ENCODE peak calls at places on chromosomes 16 and 17, in ten cellular contexts. H is RWPE1, N is cardiac muscle cell, T is B cell, M is keratinocyte, R is GM10248, X is hepatocyte, Z is A549, C is foreskin fibroblast, U is uterus. G is an unnamed sample.

GRCh38 chr17:9274119-9274445 is 252.8 kb downstream of the NTN1 start:
- DNase-seq in U (no peak), N (no peak), M (no peak), H (no peak), T (no peak), R (no peak), X (no peak), Z (no peak), C (no peak), G (no peak)

GRCh38 chr16:12901204-12901596 is 198 bp upstream of the SHISA9 start:
- DNase-seq in R (no peak), U (no peak), C (peak), H (no peak), N (peak), X (peak), M (no peak), T (no peak), Z (no peak), G (no peak)

GRCh38 chr16:24957887-24958286 is 57.3 kb downstream of the ARHGAP17 start:
- DNase-seq in R (no peak), T (no peak), U (no peak), N (no peak), X (no peak), Z (no peak), C (no peak), H (no peak), M (no peak), G (no peak)

GRCh38 chr16:12750554-12750918 is 53.2 kb downstream of the CPPED1 start:
- DNase-seq in C (no peak), M (no peak), U (no peak), R (no peak), H (no peak), N (no peak), Z (no peak), T (no peak), X (no peak), G (no peak)

GRCh38 chr16:29021471-29021870 is 36.6 kb downstream of the LAT start:
- DNase-seq in U (no peak), T (no peak), N (no peak), H (no peak), M (no peak), X (no peak), C (no peak), Z (no peak), R (no peak), G (no peak)

GRCh38 chr16:68040506-68041288 is 17.6 kb downstream of the DUS2 start:
- DNase-seq in H (peak), R (peak), U (peak), T (peak), C (peak), M (peak), N (peak), X (peak), Z (peak), G (peak)

GRCh38 chr17:56679767-56680422 is 86.4 kb downstream of the NOG start:
- DNase-seq in N (no peak), Z (no peak), M (peak), U (no peak), X (no peak), T (no peak), R (no peak), H (peak), C (no peak), G (no peak)

GRCh38 chr17:48641541-48642058 is 15.4 kb upstream of the HOXB9 start:
- DNase-seq in H (no peak), N (no peak), M (no peak), Z (no peak), C (no peak), X (no peak), R (no peak), U (no peak), T (no peak), G (no peak)

GRCh38 chr16:87346517-87347060 is 29.4 kb upstream of the C16orf95 start:
- DNase-seq in X (no peak), C (no peak), H (no peak), M (no peak), N (no peak), R (no peak), U (no peak), T (no peak), Z (no peak), G (no peak)

GRCh38 chr16:87345721-87346424 is 28.7 kb upstream of the C16orf95 start:
- DNase-seq in C (no peak), M (no peak), X (no peak), Z (no peak), R (no peak), N (no peak), H (no peak), U (no peak), T (no peak), G (no peak)

GRCh38 chr16:87343753-87344050 is 26.5 kb upstream of the C16orf95 start:
- DNase-seq in X (no peak), N (no peak), U (no peak), R (no peak), C (no peak), M (no peak), H (no peak), T (no peak), Z (no peak), G (no peak)

GRCh38 chr16:87344165-87344930 is 27.2 kb upstream of the C16orf95 start:
- DNase-seq in H (no peak), R (no peak), T (no peak), M (no peak), C (no peak), X (no peak), N (no peak), U (no peak), Z (no peak), G (no peak)

DNA sequence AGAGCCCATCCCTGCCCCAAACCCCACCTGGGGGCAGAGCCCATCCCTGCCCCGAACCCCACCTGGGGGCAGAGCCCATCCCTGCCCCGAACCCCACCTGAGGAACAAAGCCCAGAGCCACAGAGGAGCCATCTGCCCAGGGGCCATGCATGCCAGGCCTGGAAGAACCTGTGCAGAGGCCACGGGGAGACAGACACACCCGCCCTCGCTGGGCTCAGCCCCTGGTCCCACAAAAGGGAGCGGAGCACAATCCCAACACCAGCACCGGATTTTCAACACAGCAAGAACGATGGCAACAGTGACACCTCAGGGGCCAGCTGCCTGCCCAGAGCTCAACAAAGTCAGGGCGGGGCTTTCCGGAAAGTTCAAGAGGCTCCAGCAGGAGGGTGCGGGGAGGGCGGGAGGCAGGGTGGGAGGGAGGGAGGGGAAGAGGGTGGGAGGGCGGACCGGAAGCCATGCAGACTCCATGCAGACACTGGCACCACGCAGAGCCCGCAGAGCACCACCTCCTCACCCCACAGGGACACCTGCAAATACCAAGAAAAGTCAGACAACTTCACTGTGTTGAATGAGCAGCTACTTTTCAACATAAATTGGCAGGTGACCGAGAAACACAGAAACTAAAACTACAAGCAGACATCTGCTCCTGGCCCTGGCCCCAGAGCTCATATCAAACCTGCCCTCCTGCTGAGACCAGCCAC is 27.9 kb upstream of the C16orf95 start:
- DNase-seq in Z (no peak), H (no peak), C (no peak), X (no peak), R (no peak), N (peak), U (no peak), M (no peak), T (peak), G (no peak)
- TF ChIP-seq CTCF in Z (no peak), H (no peak), C (no peak), X (no peak), R (no peak), N (no peak), U (no peak), M (no peak), T (no peak), G (no peak)

GRCh38 chr16:20349615-20350014 is 2.9 kb downstream of the UMOD start:
- DNase-seq in M (no peak), N (no peak), Z (no peak), R (no peak), C (no peak), T (no peak), X (no peak), U (no peak), H (no peak), G (no peak)

GRCh38 chr16:20348365-20349185 is 3.9 kb downstream of the UMOD start:
- DNase-seq in U (no peak), C (no peak), T (no peak), N (no peak), Z (no peak), H (no peak), M (no peak), R (no peak), X (no peak), G (no peak)

GRCh38 chr16:20355114-20355782 is 2.7 kb upstream of the UMOD start:
- DNase-seq in T (no peak), H (no peak), U (no peak), R (no peak), X (no peak), C (no peak), Z (no peak), N (no peak), M (no peak), G (no peak)

GRCh38 chr16:20353379-20353778 is 864 bp upstream of the UMOD start:
- DNase-seq in T (no peak), R (no peak), U (no peak), N (no peak), H (no peak), X (no peak), M (no peak), Z (no peak), C (no peak), G (no peak)

GRCh38 chr16:20352615-20353014 is at the start of gene UMOD:
- DNase-seq in R (no peak), X (no peak), U (no peak), Z (no peak), C (no peak), T (no peak), H (no peak), M (no peak), N (no peak), G (no peak)
- TF ChIP-seq CTCF in R (no peak), X (no peak), U (no peak), Z (no peak), C (no peak), T (no peak), H (no peak), M (no peak), N (no peak), G (no peak)

GRCh38 chr16:9268446-9268845 is 177.0 kb downstream of the HAPSTR1 start:
- DNase-seq in U (no peak), X (no peak), N (no peak), C (no peak), T (no peak), H (no peak), M (no peak), Z (no peak), R (no peak), G (no peak)
- TF ChIP-seq CTCF in U (no peak), X (no peak), N (no peak), C (no peak), T (no peak), H (no peak), M (no peak), Z (no peak), R (no peak), G (no peak)

DNA sequence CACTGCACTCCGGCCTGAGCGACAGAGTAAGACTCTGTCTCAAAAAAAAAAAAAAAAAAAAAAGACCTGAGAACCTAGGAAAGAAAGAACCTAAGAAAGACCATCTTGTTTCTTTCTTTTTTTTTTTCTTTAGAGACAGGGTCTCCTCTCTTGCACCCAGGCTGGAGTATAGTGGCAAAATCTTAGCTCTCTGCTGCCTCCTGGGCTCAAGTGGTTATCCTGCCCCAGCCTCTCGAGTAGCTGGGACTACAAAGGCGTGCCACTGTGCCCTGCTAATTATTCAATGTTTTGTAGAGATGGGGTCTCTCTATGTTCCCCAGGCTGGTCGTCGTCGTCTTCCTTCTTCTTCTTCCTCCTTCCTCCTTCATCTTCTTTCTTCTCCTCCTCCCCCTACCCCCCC is 7.8 kb upstream of the BIRC5 start:
- DNase-seq in Z (no peak), R (no peak), M (no peak), U (no peak), T (no peak), X (no peak), N (no peak), H (no peak), C (no peak), G (no peak)
- TF ChIP-seq CTCF in Z (peak), R (peak), M (peak), U (no peak), T (no peak), X (no peak), N (peak), H (no peak), C (no peak), G (no peak)

GRCh38 chr17:14212401-14212800 is 24.3 kb downstream of the CDRT15 start:
- DNase-seq in M (no peak), H (no peak), C (no peak), T (no peak), X (no peak), R (no peak), N (no peak), U (no peak), Z (no peak), G (no peak)

GRCh38 chr17:14214271-14214670 is 22.4 kb downstream of the CDRT15 start:
- DNase-seq in U (no peak), M (no peak), H (no peak), C (peak), R (no peak), X (no peak), Z (no peak), T (no peak), N (no peak), G (no peak)

GRCh38 chr17:14211246-14211645 is 25.4 kb downstream of the CDRT15 start:
- DNase-seq in H (no peak), N (no peak), T (no peak), Z (no peak), X (no peak), M (no peak), R (no peak), U (no peak), C (no peak), G (no peak)

GRCh38 chr17:14209215-14209614 is 27.4 kb downstream of the CDRT15 start:
- DNase-seq in N (no peak), M (no peak), T (no peak), R (no peak), H (no peak), X (peak), Z (no peak), U (no peak), C (no peak), G (peak)

DNA sequence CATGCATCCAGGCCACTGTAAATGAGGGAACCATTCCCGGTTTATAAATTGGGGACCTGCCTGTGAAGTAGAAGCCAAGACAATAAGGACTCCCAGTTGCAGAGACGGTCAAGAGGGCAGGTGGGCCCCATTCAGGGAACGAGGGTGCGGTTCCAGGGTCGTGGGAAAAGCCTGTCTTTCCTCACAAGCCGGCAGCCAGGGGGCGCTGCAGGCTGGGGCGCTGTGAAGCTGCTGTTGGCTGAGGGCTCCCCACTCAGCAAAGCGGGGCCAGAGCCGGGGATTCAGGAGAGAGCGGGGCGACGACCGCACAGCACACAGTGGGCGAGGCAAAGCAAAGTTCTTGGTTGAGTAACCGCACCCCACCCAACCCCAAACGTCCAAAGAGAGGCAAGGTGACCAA is 24.9 kb downstream of the CDRT15 start:
- DNase-seq in R (peak), C (peak), U (peak), T (peak), H (no peak), Z (no peak), N (no peak), M (no peak), X (no peak), G (no peak)
- TF ChIP-seq CTCF in R (peak), C (peak), U (no peak), T (peak), H (no peak), Z (no peak), N (peak), M (peak), X (no peak), G (no peak)

GRCh38 chr16:78094166-78094565 is 5.3 kb upstream of the WWOX start:
- DNase-seq in Z (peak), X (no peak), R (no peak), M (no peak), H (no peak), T (no peak), N (no peak), C (no peak), U (no peak), G (no peak)
- TF ChIP-seq CTCF in Z (peak), X (peak), R (no peak), M (no peak), H (no peak), T (no peak), N (no peak), C (no peak), U (no peak), G (no peak)

G was measured in Calu3.